ENCODE peak calls at places on chromosomes 4 and X, in eight cellular contexts. Q is heart right ventricle; F is iris pigment epithelial cell; U is activated effector memory CD4-positive, alpha-beta T cell treated with anti-CD3 and anti-CD28 coated beads, Interleukin-2, amount 50 U/mL, for 16 hours; C is activated T-cell treated with anti-CD3 and anti-CD28 coated beads for 48 hours; O is amygdala; J is activated CD4-positive, alpha-beta T cell treated with anti-CD3 and anti-CD28 coated beads, Interleukin-2, amount 50 U/mL, for 24 hours; D is AG10803. V is an unnamed sample.

GRCh38 chrX:100870527-100870926 is 3.6 kb downstream of the NOX1 start:
- DNase-seq in O (no peak), Q (no peak), U (no peak), C (no peak), D (no peak), J (no peak), F (no peak), V (no peak)

GRCh38 chr4:93791570-93792195 is 36.9 kb upstream of the ATOH1 start:
- DNase-seq in F (peak), Q (peak), C (peak), U (no peak), D (peak), J (no peak), O (peak), V (peak)

GRCh38 chrX:119375561-119375960 is 23.6 kb upstream of the SLC25A43 start:
- DNase-seq in J (no peak), U (no peak), O (no peak), C (no peak), F (no peak), D (peak), Q (no peak), V (peak)

GRCh38 chrX:1754077-1754476 is 139.2 kb downstream of the ASMT start:
- DNase-seq in J (no peak), F (no peak), Q (no peak), D (peak), U (no peak), O (no peak), C (no peak), V (peak)

GRCh38 chr4:33696066-33696465 is 2548.2 kb downstream of the ARAP2 start:
- DNase-seq in U (no peak), O (no peak), D (peak), Q (no peak), F (peak), C (no peak), J (no peak), V (no peak)

GRCh38 chrX:38898261-38898660 is 97.0 kb downstream of the MID1IP1 start:
- DNase-seq in D (no peak), U (no peak), J (no peak), F (no peak), C (no peak), O (no peak), Q (no peak), V (no peak)

GRCh38 chr4:155751569-155751968 is 7.3 kb upstream of the GUCY1B1 start:
- DNase-seq in O (no peak), U (no peak), J (no peak), D (no peak), Q (no peak), C (no peak), F (no peak), V (no peak)

GRCh38 chrX:100356497-100356896 is 53.6 kb downstream of the PCDH19 start:
- DNase-seq in O (no peak), D (no peak), Q (no peak), C (no peak), U (no peak), J (no peak), F (no peak), V (no peak)

GRCh38 chr4:173333658-173334084 is 487 bp downstream of the HMGB2 start:
- DNase-seq in J (no peak), C (no peak), O (no peak), F (no peak), Q (peak), U (peak), D (peak), V (peak)

GRCh38 chr4:87559090-87559837 is 30.1 kb upstream of the SPARCL1 start:
- DNase-seq in J (peak), U (peak), Q (no peak), F (no peak), O (no peak), C (peak), D (no peak), V (no peak)

GRCh38 chrX:103356023-103356798 is at the start of gene TCEAL9:
- DNase-seq in F (peak), Q (peak), J (no peak), U (no peak), D (peak), O (peak), C (no peak), V (peak)

GRCh38 chrX:139234898-139235297 is 295.6 kb upstream of the F9 start:
- DNase-seq in Q (no peak), J (no peak), O (no peak), C (no peak), F (no peak), D (no peak), U (no peak), V (no peak)

GRCh38 chr4:148881860-148882643 is 439.8 kb upstream of the NR3C2 start:
- DNase-seq in C (no peak), D (no peak), F (no peak), J (no peak), O (no peak), Q (no peak), U (no peak), V (no peak)

GRCh38 chr4:36285784-36286480 is 4.5 kb downstream of the DTHD1 start:
- DNase-seq in U (peak), D (no peak), O (no peak), C (peak), Q (no peak), J (peak), F (no peak), V (no peak)

GRCh38 chr4:108192056-108192455 is 23.3 kb upstream of the LEF1 start:
- DNase-seq in Q (no peak), J (no peak), D (no peak), O (no peak), C (no peak), F (no peak), U (no peak), V (no peak)

GRCh38 chr4:30495261-30496050 is 224.7 kb upstream of the PCDH7 start:
- DNase-seq in C (no peak), O (no peak), U (no peak), Q (no peak), J (no peak), D (no peak), F (no peak), V (no peak)

GRCh38 chrX:31130457-31131215 is 58.8 kb upstream of the FTHL17 start:
- DNase-seq in C (no peak), F (no peak), O (no peak), U (no peak), Q (no peak), D (peak), J (no peak), V (no peak)

GRCh38 chr4:54228064-54228527 is 997 bp upstream of the PDGFRA start:
- DNase-seq in O (peak), C (peak), U (no peak), D (peak), Q (peak), F (peak), J (no peak), V (peak)

GRCh38 chr4:112421911-112422310 is 94.1 kb downstream of the NEUROG2 start:
- DNase-seq in O (no peak), J (no peak), U (no peak), F (no peak), D (no peak), Q (no peak), C (no peak), V (no peak)

GRCh38 chrX:9188117-9188516 is 154.2 kb upstream of the FAM9B start:
- DNase-seq in D (no peak), F (no peak), J (no peak), U (no peak), O (no peak), Q (no peak), C (no peak), V (no peak)

GRCh38 chr4:48635310-48635709 is 144.8 kb downstream of the FRYL start:
- DNase-seq in D (peak), U (peak), Q (no peak), O (no peak), C (no peak), F (peak), J (peak), V (peak)

GRCh38 chr4:1208266-1208961 is 36.0 kb upstream of the SPON2 start:
- DNase-seq in Q (no peak), F (no peak), J (no peak), C (no peak), U (peak), D (no peak), O (no peak), V (no peak)

GRCh38 chrX:134776844-134777370 is 118.6 kb upstream of the PLAC1 start:
- DNase-seq in C (no peak), D (no peak), Q (no peak), F (no peak), O (no peak), J (no peak), U (no peak), V (no peak)

GRCh38 chr4:86961103-86961502 is 26.3 kb downstream of the AFF1 start:
- DNase-seq in C (no peak), J (no peak), O (no peak), F (no peak), D (no peak), Q (no peak), U (no peak), V (no peak)

GRCh38 chr4:147480891-147481576 is at the start of gene EDNRA:
- DNase-seq in U (no peak), J (no peak), D (peak), Q (peak), C (no peak), O (no peak), F (peak), V (peak)

GRCh38 chr4:162408309-162408708 is 244.5 kb upstream of the FSTL5 start:
- DNase-seq in O (no peak), U (no peak), C (no peak), F (no peak), D (no peak), J (no peak), Q (no peak), V (no peak)

GRCh38 chr4:158949094-158949493 is 153.8 kb upstream of the RAPGEF2 start:
- DNase-seq in D (no peak), Q (no peak), O (no peak), F (peak), U (no peak), J (no peak), C (no peak), V (peak)

GRCh38 chr4:78599931-78600375 is 48.4 kb downstream of the ANXA3 start:
- DNase-seq in D (no peak), J (no peak), Q (peak), U (no peak), F (no peak), O (no peak), C (no peak), V (no peak)

GRCh38 chr4:145058256-145058655 is 39.7 kb downstream of the ANAPC10 start:
- DNase-seq in C (no peak), F (no peak), J (no peak), O (no peak), U (no peak), D (no peak), Q (no peak), V (peak)

GRCh38 chrX:153440556-153441135 is 5.2 kb downstream of the TREX2 start:
- DNase-seq in F (no peak), C (no peak), J (no peak), D (no peak), Q (no peak), U (no peak), O (no peak), V (no peak)

GRCh38 chrX:106726485-106727437 is at the start of gene RNF128:
- DNase-seq in Q (peak), C (peak), U (peak), F (peak), O (no peak), J (peak), D (peak), V (peak)

GRCh38 chrX:14528629-14529287 is 578 bp upstream of the GLRA2 start:
- DNase-seq in C (peak), O (no peak), F (peak), U (peak), D (peak), Q (peak), J (peak), V (peak)

GRCh38 chrX:9682861-9683260 is 82.8 kb downstream of the GPR143 start:
- DNase-seq in Q (no peak), C (no peak), J (no peak), O (no peak), D (no peak), U (no peak), F (no peak), V (no peak)

GRCh38 chrX:151393514-151393913 is 3.5 kb upstream of the VMA21 start:
- DNase-seq in U (peak), F (no peak), C (no peak), O (no peak), Q (no peak), D (no peak), J (peak), V (peak)

GRCh38 chr4:110589297-110589696 is 33.6 kb downstream of the PITX2 start:
- DNase-seq in D (peak), C (no peak), J (no peak), Q (no peak), U (no peak), O (no peak), F (peak), V (no peak)

GRCh38 chrX:115560211-115560977 is 580 bp upstream of the PLS3 start:
- DNase-seq in F (peak), O (no peak), D (no peak), J (no peak), C (no peak), Q (no peak), U (no peak), V (peak)

GRCh38 chr4:15250021-15250441 is 177.8 kb upstream of the C1QTNF7 start:
- DNase-seq in D (peak), U (no peak), Q (peak), F (no peak), C (no peak), O (no peak), J (no peak), V (peak)

V was measured in astrocyte of the hippocampus.